ENCODE peak calls at places on chromosome 2, in nine cellular contexts. B, M, N, H, X, J, U, P and S are unnamed samples.

GRCh38 chr2:71611247-71611646 is 157.9 kb downstream of the DYSF start:
- DNase-seq in B (no peak), M (no peak), N (no peak), H (no peak), X (peak), J (no peak), U (no peak), P (no peak), S (no peak)

GRCh38 chr2:15159751-15160177 is 401.4 kb downstream of the NBAS start:
- DNase-seq in B (peak), M (no peak), N (peak), H (peak), X (peak), J (peak), U (peak), P (no peak), S (no peak)

GRCh38 chr2:143994936-143995335 is 525.0 kb downstream of the ZEB2 start:
- DNase-seq in B (no peak), M (no peak), N (no peak), H (no peak), X (no peak), J (no peak), U (no peak), P (no peak), S (no peak)

GRCh38 chr2:86069091-86069685 is 36.5 kb downstream of the POLR1A start:
- DNase-seq in B (no peak), M (no peak), N (no peak), H (no peak), X (no peak), J (no peak), U (no peak), P (no peak), S (no peak)

GRCh38 chr2:27123302-27124150 is at the start of gene ABHD1:
- DNase-seq in B (peak), M (peak), N (peak), H (no peak), X (peak), J (no peak), U (no peak), P (peak), S (peak)

GRCh38 chr2:215832791-215833190 is 180.6 kb downstream of the MREG start:
- DNase-seq in B (no peak), M (no peak), N (no peak), H (no peak), X (no peak), J (no peak), U (peak), P (no peak), S (no peak)

GRCh38 chr2:186984966-186985365 is 136.0 kb upstream of the ZSWIM2 start:
- DNase-seq in B (no peak), M (no peak), N (no peak), H (no peak), X (no peak), J (no peak), U (no peak), P (no peak), S (no peak)

GRCh38 chr2:71950256-71951066 is 197.2 kb downstream of the CYP26B1 start:
- DNase-seq in B (no peak), M (peak), N (no peak), H (no peak), X (peak), J (no peak), U (peak), P (peak), S (peak)

GRCh38 chr2:211331736-211332135 is 775.3 kb downstream of the CPS1 start:
- DNase-seq in B (no peak), M (no peak), N (no peak), H (no peak), X (peak), J (no peak), U (no peak), P (no peak), S (no peak)

GRCh38 chr2:174722942-174723598 is 41.2 kb downstream of the CHRNA1 start:
- DNase-seq in B (no peak), M (no peak), N (no peak), H (no peak), X (no peak), J (no peak), U (no peak), P (no peak), S (no peak)

GRCh38 chr2:173354073-173354600 is 535 bp upstream of the CDCA7 start:
- DNase-seq in B (no peak), M (no peak), N (no peak), H (no peak), X (no peak), J (peak), U (peak), P (no peak), S (no peak)

GRCh38 chr2:186503827-186504606 is 18.0 kb downstream of the ZC3H15 start:
- DNase-seq in B (peak), M (no peak), N (peak), H (no peak), X (no peak), J (no peak), U (peak), P (no peak), S (no peak)

GRCh38 chr2:85017436-85018048 is 46.6 kb downstream of the KCMF1 start:
- DNase-seq in B (peak), M (no peak), N (no peak), H (no peak), X (no peak), J (no peak), U (peak), P (no peak), S (no peak)

GRCh38 chr2:37629529-37629928 is 41.9 kb downstream of the CDC42EP3 start:
- DNase-seq in B (no peak), M (no peak), N (no peak), H (no peak), X (no peak), J (no peak), U (peak), P (no peak), S (no peak)

GRCh38 chr2:228703099-228703498 is 521.6 kb upstream of the SPHKAP start:
- DNase-seq in B (no peak), M (no peak), N (no peak), H (no peak), X (no peak), J (no peak), U (no peak), P (no peak), S (no peak)

GRCh38 chr2:115422004-115422634 is 979.7 kb downstream of the DPP10 start:
- DNase-seq in B (no peak), M (no peak), N (no peak), H (no peak), X (no peak), J (no peak), U (no peak), P (no peak), S (no peak)

GRCh38 chr2:121561617-121562268 is 31.1 kb downstream of the RNU4ATAC start:
- DNase-seq in B (peak), M (no peak), N (no peak), H (no peak), X (no peak), J (no peak), U (peak), P (no peak), S (no peak)

GRCh38 chr2:176066645-176067586 is 16.8 kb downstream of the EVX2 start:
- DNase-seq in B (no peak), M (no peak), N (no peak), H (no peak), X (peak), J (no peak), U (no peak), P (no peak), S (no peak)

GRCh38 chr2:111062417-111062816 is 58.3 kb upstream of the BCL2L11 start:
- DNase-seq in B (no peak), M (no peak), N (no peak), H (no peak), X (no peak), J (no peak), U (no peak), P (no peak), S (no peak)

GRCh38 chr2:172340394-172340793 is 87.0 kb upstream of the ITGA6 start:
- DNase-seq in B (no peak), M (no peak), N (no peak), H (no peak), X (no peak), J (no peak), U (peak), P (no peak), S (no peak)

GRCh38 chr2:3418766-3419165 is 39.3 kb downstream of the TRAPPC12 start:
- DNase-seq in B (no peak), M (no peak), N (no peak), H (no peak), X (no peak), J (no peak), U (no peak), P (no peak), S (no peak)

GRCh38 chr2:181991171-181991885 is 5.7 kb downstream of the PPP1R1C start:
- DNase-seq in B (no peak), M (no peak), N (no peak), H (no peak), X (no peak), J (no peak), U (no peak), P (no peak), S (no peak)

GRCh38 chr2:127638361-127639110 is 7.4 kb upstream of the GPR17 start:
- DNase-seq in B (peak), M (peak), N (no peak), H (no peak), X (peak), J (no peak), U (no peak), P (no peak), S (no peak)

DNA sequence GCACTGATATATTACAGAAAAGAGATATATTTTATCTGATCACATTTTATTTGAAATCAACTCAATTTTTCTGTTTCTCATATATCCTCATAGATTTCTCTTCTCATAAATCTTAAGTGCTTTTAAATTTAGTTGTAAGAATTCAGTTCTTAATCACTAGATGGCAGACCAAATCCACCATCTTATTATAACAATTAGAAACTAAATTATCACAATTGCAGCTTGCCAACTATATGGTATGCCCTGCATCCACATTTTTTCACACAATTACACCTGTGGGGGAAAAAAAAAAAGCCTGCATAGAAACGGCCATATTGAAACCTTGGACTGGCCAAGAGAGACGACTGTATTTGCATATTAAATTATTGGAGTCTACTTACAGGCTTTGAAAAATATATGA is 64.4 kb downstream of the COL5A2 start:
- DNase-seq in B (peak), M (no peak), N (no peak), H (no peak), X (no peak), J (no peak), U (peak), P (no peak), S (no peak)
- TF ChIP-seq CTCF in B (no peak), M (peak), N (peak), H (no peak), X (no peak), J (no peak), U (peak), P (no peak), S (peak)

DNA sequence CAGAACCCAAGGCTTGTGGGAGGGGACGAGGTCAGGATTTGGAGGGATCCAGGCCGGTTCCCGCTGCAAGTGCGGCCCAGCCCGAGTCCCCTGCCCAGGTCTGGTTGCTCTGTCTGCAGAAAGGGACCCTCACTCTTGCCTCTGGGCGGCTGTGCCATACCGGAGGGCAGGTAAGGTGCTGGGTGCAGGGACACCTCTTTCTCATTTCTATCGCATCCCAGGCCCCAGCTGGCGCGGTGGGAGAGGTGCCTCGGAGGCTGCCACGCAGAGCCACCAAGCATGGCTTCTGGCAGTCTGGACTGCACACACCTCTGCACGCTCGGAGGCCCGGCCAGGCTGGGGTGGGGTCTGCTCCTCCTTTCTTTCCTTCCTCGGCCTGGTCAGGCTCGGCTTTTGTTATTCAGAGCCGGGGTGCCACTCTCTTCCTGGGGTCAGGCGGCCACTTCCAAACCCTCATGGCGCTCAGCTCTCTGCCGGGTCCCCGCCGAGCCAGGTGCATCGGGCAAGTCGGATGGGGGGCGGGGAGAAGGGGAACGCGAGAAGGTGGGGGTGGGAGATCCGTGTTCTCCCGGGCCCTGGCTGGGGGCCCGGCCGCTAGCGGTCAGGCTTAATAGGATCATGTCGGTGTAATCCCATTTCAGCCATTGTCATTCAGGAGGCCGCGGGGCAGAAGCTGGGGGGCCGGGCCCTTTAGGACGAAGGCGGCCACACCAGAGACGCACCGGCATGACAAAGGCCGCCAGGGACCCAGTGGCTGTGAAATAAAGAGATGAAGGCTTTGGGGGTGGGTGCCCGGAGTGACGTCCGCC is 9.0 kb downstream of the GBX2 start:
- DNase-seq in B (no peak), M (no peak), N (no peak), H (no peak), X (peak), J (no peak), U (no peak), P (no peak), S (no peak)
- H3K4me3 ChIP-seq in B (no peak), M (no peak), N (no peak), H (no peak), X (no peak), J (no peak), U (no peak), P (no peak), S (no peak)

GRCh38 chr2:96144481-96145027 is 686 bp downstream of the DUSP2 start:
- DNase-seq in B (no peak), M (no peak), N (no peak), H (no peak), X (peak), J (no peak), U (no peak), P (no peak), S (peak)

GRCh38 chr2:96140941-96141623 is 2.8 kb upstream of the ASTL start:
- DNase-seq in B (no peak), M (peak), N (no peak), H (no peak), X (no peak), J (no peak), U (no peak), P (no peak), S (no peak)

GRCh38 chr2:96143231-96143847 is 1.9 kb downstream of the DUSP2 start:
- DNase-seq in B (no peak), M (no peak), N (no peak), H (no peak), X (no peak), J (no peak), U (no peak), P (no peak), S (no peak)

GRCh38 chr2:96143848-96144480 is 1.3 kb downstream of the DUSP2 start:
- DNase-seq in B (no peak), M (no peak), N (no peak), H (no peak), X (peak), J (no peak), U (no peak), P (no peak), S (no peak)

GRCh38 chr2:96142217-96143113 is 2.8 kb downstream of the DUSP2 start:
- DNase-seq in B (no peak), M (peak), N (no peak), H (no peak), X (peak), J (no peak), U (no peak), P (no peak), S (no peak)
- TF ChIP-seq CTCF in B (no peak), M (no peak), N (no peak), H (no peak), X (no peak), J (no peak), U (no peak), P (no peak), S (no peak)

DNA sequence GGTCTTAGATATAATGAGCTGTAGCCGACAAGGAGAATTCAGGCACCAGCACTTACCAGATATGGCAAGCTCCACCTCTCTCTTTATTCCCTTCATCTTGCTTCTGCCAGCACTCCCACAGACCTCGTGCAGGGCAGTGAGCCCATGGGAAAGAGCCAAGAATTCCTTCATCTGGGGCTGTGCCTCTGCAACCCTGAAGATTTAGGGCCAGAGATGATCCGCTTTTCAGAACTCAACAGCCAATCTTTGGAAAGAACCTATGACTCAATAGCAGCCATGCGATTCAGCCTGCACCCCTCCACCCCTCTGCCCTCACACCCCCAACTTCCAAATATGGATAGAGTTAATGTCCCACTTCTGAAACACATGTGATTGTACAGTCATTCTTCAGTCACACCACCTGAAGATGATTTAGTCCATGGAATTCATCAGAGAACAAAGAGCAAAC is 533.7 kb upstream of the TNP1 start:
- DNase-seq in B (peak), M (peak), N (no peak), H (peak), X (no peak), J (peak), U (peak), P (peak), S (peak)
- H3K4me3 ChIP-seq in B (no peak), M (no peak), N (no peak), H (no peak), X (no peak), J (no peak), U (no peak), P (no peak), S (no peak)

GRCh38 chr2:242030226-242030575 is 160.7 kb downstream of the RTP5 start:
- DNase-seq in B (no peak), M (no peak), N (no peak), H (no peak), X (peak), J (no peak), U (no peak), P (no peak), S (no peak)
- TF ChIP-seq CTCF in B (no peak), M (no peak), N (no peak), H (no peak), X (no peak), J (no peak), U (no peak), P (no peak), S (no peak)

GRCh38 chr2:10787176-10787968 is 25.2 kb downstream of the PDIA6 start:
- DNase-seq in B (no peak), M (no peak), N (no peak), H (no peak), X (peak), J (no peak), U (peak), P (no peak), S (no peak)
- H3K4me3 ChIP-seq in B (no peak), M (no peak), N (no peak), H (no peak), X (no peak), J (no peak), U (no peak), P (no peak), S (no peak)

DNA sequence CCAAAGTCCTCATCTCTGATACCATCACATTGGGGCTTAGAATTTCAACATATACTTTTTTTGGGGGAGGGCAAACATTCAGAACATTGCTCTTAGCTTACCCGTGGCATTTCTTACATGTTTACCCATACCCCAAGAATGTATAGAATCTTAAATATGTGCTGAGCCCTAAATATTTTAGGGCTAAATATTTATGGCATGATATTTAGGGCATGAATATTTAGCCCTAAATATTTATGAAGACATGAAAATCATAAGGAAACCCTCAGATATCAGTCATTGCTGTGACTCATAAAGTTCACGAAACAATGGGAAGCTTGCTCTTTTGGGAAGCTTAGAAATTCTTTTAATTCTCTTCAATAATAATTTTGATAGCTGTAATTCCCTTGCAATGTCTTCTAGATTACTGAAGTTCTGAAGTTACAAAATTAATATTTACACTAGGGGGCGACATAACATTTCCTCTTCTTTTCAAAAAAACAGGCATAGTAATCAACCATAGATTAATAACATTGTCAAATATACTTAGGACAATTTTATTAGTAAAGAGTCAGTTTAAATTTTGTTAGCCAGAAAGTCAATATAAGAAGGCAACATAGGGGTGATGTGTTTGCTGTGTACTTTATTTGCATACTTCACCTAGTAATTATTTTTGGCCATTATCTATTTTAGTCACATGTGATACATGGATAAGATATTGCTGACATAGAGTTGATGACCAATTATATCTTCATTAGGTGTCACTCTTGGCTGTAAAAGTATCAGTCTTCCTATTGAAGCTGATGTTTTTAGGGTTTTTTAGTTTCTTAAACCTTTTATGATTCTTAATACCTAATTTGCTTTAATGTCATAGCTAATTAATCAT is 13.1 kb downstream of the ZNF804A start:
- DNase-seq in B (peak), M (no peak), N (peak), H (no peak), X (no peak), J (no peak), U (peak), P (no peak), S (no peak)
- TF ChIP-seq CTCF in B (peak), M (peak), N (peak), H (peak), X (peak), J (peak), U (peak), P (no peak), S (no peak)

GRCh38 chr2:227404575-227404974 is 16.8 kb upstream of the SCYGR1 start:
- DNase-seq in B (no peak), M (no peak), N (no peak), H (no peak), X (no peak), J (no peak), U (no peak), P (no peak), S (no peak)
- H3K4me3 ChIP-seq in B (no peak), M (no peak), N (no peak), H (no peak), X (no peak), J (no peak), U (no peak), P (no peak), S (no peak)

DNA sequence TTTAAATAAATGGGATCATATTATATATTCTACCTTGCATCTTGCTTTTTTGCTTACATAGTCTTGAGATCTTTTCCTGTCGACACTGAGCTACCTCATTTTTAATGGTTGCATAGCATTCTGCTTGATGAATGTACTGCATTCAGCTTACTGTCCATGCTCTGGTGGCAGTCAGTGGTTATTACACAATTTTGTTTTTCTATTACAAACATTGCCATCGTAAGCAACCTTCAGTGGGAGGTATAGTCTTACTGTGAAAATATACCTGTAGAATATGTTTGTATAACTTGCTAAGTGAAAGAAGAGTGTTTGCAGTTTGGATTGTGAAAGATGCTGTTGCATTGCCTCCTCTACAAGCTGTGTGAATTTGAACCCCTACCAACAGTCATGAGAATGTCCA is 43.4 kb downstream of the UBXN4 start:
- DNase-seq in B (no peak), M (no peak), N (no peak), H (no peak), X (no peak), J (no peak), U (peak), P (no peak), S (no peak)
- TF ChIP-seq CTCF in B (peak), M (no peak), N (peak), H (peak), X (peak), J (no peak), U (peak), P (no peak), S (no peak)